ENCODE peak calls at places on chromosomes 2 and 18, in five cellular contexts. O, X, Z, A and U are unnamed samples. For H3K4me1 and H3K36me3, the result is how much of the 10 kb centered on the place peaks cover.

GRCh38 chr2:50444286-50444685 is 587.6 kb downstream of the NRXN1 start:
- DNase-seq in A (peak), O (no peak), X (no peak), Z (no peak), U (no peak)

GRCh38 chr2:104872866-104873688 is 19.2 kb downstream of the POU3F3 start:
- DNase-seq in A (peak), O (no peak), Z (peak), X (peak), U (no peak)

GRCh38 chr18:57533399-57533884 is 53.1 kb downstream of the FECH start:
- DNase-seq in X (no peak), O (no peak), Z (peak), A (no peak), U (no peak)

GRCh38 chr2:213057977-213058376 is 93.4 kb downstream of the IKZF2 start:
- DNase-seq in O (no peak), Z (no peak), X (no peak), A (no peak), U (no peak)

GRCh38 chr2:125573432-125573831 is 1082.5 kb upstream of the GYPC start:
- DNase-seq in O (no peak), A (no peak), Z (no peak), X (no peak), U (no peak)

GRCh38 chr2:24123212-24124002 is at the start of the genes FAM228B and PFN4:
- DNase-seq in O (peak), Z (peak), A (peak), X (peak), U (peak)

GRCh38 chr2:50591642-50592041 is 440.3 kb downstream of the NRXN1 start:
- DNase-seq in O (no peak), X (peak), A (no peak), Z (peak), U (no peak)

GRCh38 chr2:197952540-197953202 is 148.3 kb downstream of the PLCL1 start:
- DNase-seq in X (no peak), Z (peak), O (no peak), A (no peak), U (no peak)

GRCh38 chr2:228542277-228542676 is 360.8 kb upstream of the SPHKAP start:
- DNase-seq in O (no peak), X (no peak), Z (no peak), A (no peak), U (no peak)

GRCh38 chr18:56538756-56539155 is 99.6 kb downstream of the TXNL1 start:
- DNase-seq in X (no peak), A (no peak), Z (peak), O (no peak), U (no peak)

GRCh38 chr2:187302619-187303018 is 145.4 kb downstream of the CALCRL start:
- DNase-seq in A (peak), Z (peak), O (no peak), X (no peak), U (no peak)

GRCh38 chr2:127932199-127932877 is 46.6 kb upstream of the AMMECR1L start:
- DNase-seq in X (no peak), O (no peak), Z (peak), A (peak), U (no peak)

GRCh38 chr2:152387046-152387445 is 52.1 kb downstream of the FMNL2 start:
- DNase-seq in X (no peak), Z (peak), A (peak), O (no peak), U (no peak)

GRCh38 chr2:191566347-191566746 is 111.6 kb upstream of the NABP1 start:
- DNase-seq in O (no peak), X (peak), Z (peak), A (peak), U (peak)

GRCh38 chr2:216674376-216674775 is 21.0 kb downstream of the IGFBP5 start:
- DNase-seq in O (no peak), Z (no peak), X (no peak), A (no peak), U (no peak)

GRCh38 chr2:238259085-238260020 is 19.5 kb upstream of the HES6 start:
- DNase-seq in X (no peak), O (no peak), A (no peak), Z (no peak), U (no peak)

GRCh38 chr18:36798738-36799473 is 29.9 kb downstream of the TPGS2 start:
- DNase-seq in O (no peak), Z (no peak), X (no peak), A (no peak), U (no peak)

GRCh38 chr2:174339971-174340399 is 5.2 kb downstream of the SP9 start:
- DNase-seq in O (peak), A (peak), X (no peak), Z (no peak), U (no peak)

GRCh38 chr2:127674241-127675209 is 805 bp downstream of the LIMS2 start:
- DNase-seq in A (peak), Z (no peak), X (peak), O (peak), U (no peak)

GRCh38 chr2:191935247-191935646 is 88.4 kb upstream of the CAVIN2 start:
- DNase-seq in O (no peak), Z (no peak), X (no peak), A (no peak), U (no peak)

GRCh38 chr2:110717734-110718133 is 14.6 kb upstream of the ACOXL start:
- DNase-seq in A (no peak), O (peak), Z (peak), X (no peak), U (no peak)

GRCh38 chr2:188303363-188304031 is 11.8 kb downstream of the GULP1 start:
- DNase-seq in A (peak), O (no peak), Z (no peak), X (no peak), U (no peak)

GRCh38 chr2:201977651-201978050 is 56.0 kb upstream of the FZD7 start:
- DNase-seq in O (no peak), A (no peak), X (no peak), Z (no peak), U (no peak)

GRCh38 chr18:63677490-63678225 is 16.0 kb upstream of the SERPINB3 start:
- DNase-seq in Z (peak), X (no peak), O (no peak), A (peak), U (no peak)

GRCh38 chr2:43192939-43193651 is 33.3 kb downstream of the ZFP36L2 start:
- DNase-seq in X (no peak), Z (no peak), A (no peak), O (no peak), U (peak)

GRCh38 chr2:174014021-174014698 is 49.0 kb upstream of the SP3 start:
- DNase-seq in A (no peak), X (no peak), Z (no peak), O (no peak), U (no peak)

GRCh38 chr2:229174794-229175529 is 96.1 kb downstream of the PID1 start:
- DNase-seq in O (no peak), Z (peak), X (no peak), A (peak), U (no peak)

GRCh38 chr2:126946323-126947089 is 47.8 kb downstream of the TEX51 start:
- DNase-seq in O (no peak), A (no peak), Z (no peak), X (no peak), U (no peak)

GRCh38 chr2:202754936-202755335 is 116.6 kb downstream of the ICA1L start:
- DNase-seq in A (no peak), Z (no peak), O (no peak), X (no peak), U (no peak)

GRCh38 chr2:5694016-5694690 is 2.0 kb downstream of the SOX11 start:
- DNase-seq in O (no peak), A (peak), Z (peak), X (no peak), U (no peak)

GRCh38 chr2:38149533-38149932 is 73.6 kb upstream of the CYP1B1 start:
- DNase-seq in A (peak), Z (no peak), O (no peak), X (no peak), U (no peak)

GRCh38 chr2:66573866-66574265 is 138.9 kb downstream of the MEIS1 start:
- DNase-seq in Z (no peak), X (no peak), O (no peak), A (peak), U (no peak)

GRCh38 chr2:219630770-219631405 is 3.5 kb downstream of the SLC4A3 start:
- DNase-seq in A (no peak), Z (no peak), X (peak), O (peak), U (no peak)

GRCh38 chr2:241035142-241035817 is 36.9 kb downstream of the SNED1 start:
- DNase-seq in Z (no peak), O (no peak), A (no peak), X (no peak), U (peak)

GRCh38 chr2:120488531-120488930 is 142.6 kb downstream of the INHBB start:
- DNase-seq in A (no peak), Z (no peak), O (peak), X (no peak), U (no peak)

GRCh38 chr2:100906679-100907078 is 86.7 kb downstream of the NPAS2 start:
- DNase-seq in A (no peak), X (no peak), O (no peak), Z (no peak), U (no peak)
- H3K4me1 ChIP-seq in A (under half), X (half or more), O (under half), Z (under half), U (under half)

GRCh38 chr2:55565613-55566012 is 46.1 kb downstream of the CFAP36 start:
- DNase-seq in O (no peak), A (no peak), X (no peak), Z (no peak), U (no peak)

DNA sequence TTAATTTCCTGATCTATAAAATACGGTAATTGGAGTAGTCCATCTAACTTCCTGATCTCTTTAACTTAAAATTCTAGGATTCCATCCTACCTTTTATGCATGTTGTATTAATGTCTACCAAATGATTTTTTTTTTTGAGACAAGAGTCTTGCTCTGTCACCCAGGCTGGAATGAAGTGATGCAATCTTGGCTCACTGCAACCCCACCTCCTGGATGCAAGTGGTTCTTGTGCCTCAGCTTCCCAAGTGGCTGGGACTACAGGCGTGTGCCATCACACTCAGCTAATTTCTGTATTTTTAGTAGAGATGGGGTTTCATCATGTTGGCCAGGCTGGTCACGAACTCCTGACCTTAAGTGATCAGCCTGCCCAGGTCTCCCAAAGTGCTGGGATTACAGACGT is 47.8 kb downstream of the CFAP36 start:
- DNase-seq in O (no peak), A (no peak), Z (no peak), X (no peak), U (no peak)
- H3K36me3 ChIP-seq in O (under half), A (half or more), Z (under half), X (half or more), U (under half)

DNA sequence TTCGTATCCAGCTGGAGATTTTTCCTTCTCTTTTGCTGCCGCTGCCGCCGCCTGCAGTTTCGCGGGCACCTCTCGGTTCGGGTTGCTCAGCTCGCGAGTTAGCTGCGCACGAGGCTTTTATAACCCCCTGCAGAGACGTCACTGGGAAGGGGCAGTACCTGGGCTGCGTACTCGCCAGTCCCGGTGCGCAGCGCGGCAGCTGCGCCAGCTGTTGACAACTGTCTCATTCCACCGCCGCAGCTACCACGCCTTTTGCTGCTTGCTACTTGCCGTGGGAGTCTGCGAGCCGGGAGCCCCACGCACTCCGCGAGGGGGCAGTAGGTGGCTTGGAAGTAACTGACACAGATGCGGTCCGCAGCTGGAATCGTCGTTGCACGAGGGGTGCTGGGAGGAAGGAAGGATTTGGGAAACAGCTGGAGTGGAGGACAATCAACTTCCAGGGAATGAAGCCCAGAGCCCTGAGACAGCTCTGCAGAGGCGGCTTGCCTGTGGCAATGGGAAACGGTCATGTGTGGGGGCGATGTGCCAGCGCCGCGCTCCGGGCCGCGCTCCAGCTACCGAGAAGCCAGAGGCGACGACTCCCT is at the start of gene TACR1:
- DNase-seq in Z (peak), X (peak), A (peak), O (peak), U (peak)
- H3K4me3 ChIP-seq in Z (peak), X (peak), A (peak), O (peak), U (peak)

DNA sequence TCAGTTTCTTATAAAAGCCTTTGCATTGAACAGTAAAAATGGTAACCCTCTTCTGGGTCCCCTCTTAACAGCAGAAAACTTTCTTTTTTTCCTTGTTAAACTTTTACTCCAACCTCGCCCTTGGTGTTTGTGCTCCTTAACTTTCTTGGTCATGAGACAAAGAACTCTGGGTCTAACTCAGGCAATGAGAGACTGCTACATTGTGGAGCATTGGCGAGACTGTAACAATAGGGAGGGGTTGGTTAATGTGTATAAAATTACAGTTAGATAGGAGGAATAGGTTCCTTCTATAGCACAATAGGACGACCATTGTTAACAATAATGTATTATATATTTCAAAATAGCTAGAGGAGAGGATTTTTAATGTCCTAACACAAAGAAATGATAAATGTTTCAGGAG is 764.8 kb downstream of the TSN start:
- DNase-seq in X (no peak), Z (no peak), O (no peak), A (no peak), U (no peak)
- H3K4me1 ChIP-seq in X (under half), Z (under half), O (under half), A (under half), U (under half)

GRCh38 chr2:86044614-86045013 is 61.1 kb downstream of the POLR1A start:
- DNase-seq in O (no peak), A (no peak), Z (no peak), X (no peak), U (no peak)
- H3K36me3 ChIP-seq in O (under half), A (half or more), Z (half or more), X (half or more), U (under half)

DNA sequence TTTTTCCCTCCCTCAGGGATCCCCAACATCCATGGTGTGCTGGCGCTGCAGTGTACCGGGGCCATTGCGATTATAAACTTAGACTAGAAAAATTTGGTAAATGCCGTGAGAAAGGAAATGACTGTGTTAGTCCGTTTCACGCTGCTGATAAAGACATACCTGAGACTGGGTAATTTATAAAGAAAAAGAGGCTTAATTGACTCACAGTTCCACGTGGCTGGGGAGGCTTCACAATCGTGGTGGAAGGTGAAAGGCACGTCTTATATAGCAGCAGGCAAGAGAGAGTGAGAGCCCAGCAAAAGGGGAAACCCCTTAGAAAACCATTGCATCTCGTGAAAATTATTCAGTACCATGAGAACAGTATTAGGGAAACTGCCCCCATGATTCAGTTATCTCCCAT is 44.3 kb downstream of the NTSR2 start:
- DNase-seq in Z (no peak), A (no peak), O (no peak), X (no peak), U (no peak)
- H3K4me3 ChIP-seq in Z (no peak), A (no peak), O (no peak), X (no peak), U (no peak)

GRCh38 chr2:36451512-36451911 is 95.9 kb downstream of the CRIM1 start:
- DNase-seq in Z (peak), X (no peak), A (peak), O (no peak), U (no peak)
- H3K4me1 ChIP-seq in Z (under half), X (half or more), A (under half), O (under half), U (under half)

GRCh38 chr2:11542275-11542819 is 8.5 kb downstream of the GREB1 start:
- DNase-seq in X (no peak), O (no peak), A (no peak), Z (no peak), U (no peak)

GRCh38 chr2:11540996-11541692 is 7.3 kb downstream of the GREB1 start:
- DNase-seq in A (no peak), Z (no peak), O (no peak), X (no peak), U (no peak)

GRCh38 chr2:11541693-11542274 is 7.9 kb downstream of the GREB1 start:
- DNase-seq in A (no peak), X (no peak), Z (no peak), O (no peak), U (no peak)

GRCh38 chr2:11546072-11546471 is 12.2 kb downstream of the GREB1 start:
- DNase-seq in Z (no peak), X (no peak), A (no peak), O (no peak), U (no peak)

DNA sequence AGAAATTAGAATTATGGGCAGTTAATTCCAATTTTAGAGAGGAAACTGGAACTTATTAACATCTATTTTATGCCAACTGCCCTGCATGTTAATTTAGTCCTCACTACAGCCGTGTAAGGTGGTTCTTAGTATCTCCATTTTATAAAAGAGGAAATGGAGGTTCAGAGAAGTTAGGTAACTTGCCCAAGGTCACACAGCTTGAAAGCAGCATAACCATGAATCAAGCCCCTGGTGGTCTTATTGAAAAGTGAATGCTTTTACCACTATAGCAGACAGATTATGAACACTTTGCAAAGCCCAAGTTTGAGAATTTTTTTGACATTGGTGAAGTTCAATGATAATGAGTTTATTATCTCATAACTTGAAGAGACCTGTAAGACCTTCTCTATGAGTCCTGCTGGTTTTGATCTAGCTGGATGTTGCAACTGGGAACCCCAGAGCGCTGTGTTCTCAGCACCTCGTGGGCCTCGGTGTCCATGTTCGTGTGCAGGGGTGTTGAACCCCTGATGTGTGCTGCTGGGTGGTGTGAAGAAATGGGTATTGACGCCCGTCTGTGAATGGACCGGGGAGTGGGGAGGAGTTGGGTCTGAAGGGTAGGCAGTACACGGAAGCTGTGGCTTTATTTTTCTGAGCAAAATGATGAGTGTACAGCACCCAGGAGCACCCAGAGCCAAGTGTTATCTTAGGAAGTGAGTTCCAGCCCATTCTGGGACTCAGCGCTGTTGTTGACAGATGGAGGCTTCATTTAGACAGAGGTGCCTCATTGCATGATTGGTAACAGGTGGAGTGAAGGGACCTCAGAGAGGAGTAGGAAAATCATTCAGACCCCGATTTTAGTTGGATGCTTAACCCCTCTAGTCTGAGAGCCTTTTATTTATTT is 9.7 kb downstream of the GREB1 start:
- DNase-seq in Z (no peak), X (no peak), A (no peak), O (no peak), U (no peak)
- H3K36me3 ChIP-seq in Z (under half), X (under half), A (under half), O (under half), U (under half)

GRCh38 chr18:10454800-10455550 is 540 bp downstream of the APCDD1 start:
- DNase-seq in X (no peak), Z (peak), A (peak), O (no peak), U (no peak)
- H3K4me3 ChIP-seq in X (peak), Z (peak), A (peak), O (peak), U (no peak)

GRCh38 chr2:19139386-19139785 is 219.0 kb downstream of the OSR1 start:
- DNase-seq in Z (no peak), O (no peak), A (no peak), X (no peak), U (no peak)
- H3K4me1 ChIP-seq in Z (under half), O (under half), A (under half), X (under half), U (under half)